ENCODE peak calls at places on chromosomes 11 and 22, in ten cellular contexts. One of them, this sample, is unnamed.

GRCh38 chr11:60910281-60910687 is 3.7 kb upstream of the TMEM109 start:
- DNase-seq in H1: no peak
- DNase-seq in transverse colon: peak
- DNase-seq in sigmoid colon: peak
- DNase-seq in esophagus muscularis mucosa: no peak
- DNase-seq in stomach: peak
- DNase-seq in GM12878: peak
- DNase-seq in K562: no peak
- DNase-seq in suprapubic skin: no peak
- DNase-seq in HepG2: no peak
- DNase-seq in this sample: no peak

GRCh38 chr22:38312261-38312800 is 4.9 kb downstream of the CSNK1E start:
- DNase-seq in H1: no peak
- DNase-seq in transverse colon: no peak
- DNase-seq in sigmoid colon: no peak
- DNase-seq in esophagus muscularis mucosa: no peak
- DNase-seq in stomach: no peak
- DNase-seq in GM12878: no peak
- DNase-seq in K562: no peak
- DNase-seq in suprapubic skin: no peak
- DNase-seq in HepG2: no peak
- DNase-seq in this sample: no peak

GRCh38 chr22:38257170-38257569 is 15.6 kb downstream of the TMEM184B start:
- DNase-seq in H1: no peak
- DNase-seq in transverse colon: no peak
- DNase-seq in sigmoid colon: peak
- DNase-seq in esophagus muscularis mucosa: no peak
- DNase-seq in stomach: no peak
- DNase-seq in GM12878: no peak
- DNase-seq in K562: no peak
- DNase-seq in suprapubic skin: no peak
- DNase-seq in HepG2: no peak
- DNase-seq in this sample: no peak

GRCh38 chr11:65491614-65492386 is 7.0 kb upstream of the MALAT1 start:
- DNase-seq in H1: peak
- DNase-seq in transverse colon: peak
- DNase-seq in sigmoid colon: peak
- DNase-seq in esophagus muscularis mucosa: no peak
- DNase-seq in stomach: peak
- DNase-seq in GM12878: no peak
- DNase-seq in K562: peak
- DNase-seq in suprapubic skin: peak
- DNase-seq in HepG2: no peak
- DNase-seq in this sample: no peak

GRCh38 chr11:10294289-10294953 is 402 bp upstream of the SBF2 start:
- DNase-seq in H1: peak
- DNase-seq in transverse colon: peak
- DNase-seq in sigmoid colon: peak
- DNase-seq in esophagus muscularis mucosa: peak
- DNase-seq in stomach: no peak
- DNase-seq in GM12878: no peak
- DNase-seq in K562: no peak
- DNase-seq in suprapubic skin: peak
- DNase-seq in HepG2: no peak
- DNase-seq in this sample: peak

GRCh38 chr11:131688056-131688693 is 317.8 kb downstream of the NTM start:
- DNase-seq in H1: peak
- DNase-seq in transverse colon: peak
- DNase-seq in sigmoid colon: no peak
- DNase-seq in esophagus muscularis mucosa: no peak
- DNase-seq in stomach: peak
- DNase-seq in GM12878: no peak
- DNase-seq in K562: peak
- DNase-seq in suprapubic skin: no peak
- DNase-seq in HepG2: peak
- DNase-seq in this sample: peak

GRCh38 chr11:15933896-15934625 is 422.3 kb downstream of the SOX6 start:
- DNase-seq in H1: peak
- DNase-seq in transverse colon: no peak
- DNase-seq in sigmoid colon: no peak
- DNase-seq in esophagus muscularis mucosa: no peak
- DNase-seq in stomach: no peak
- DNase-seq in GM12878: no peak
- DNase-seq in K562: no peak
- DNase-seq in suprapubic skin: no peak
- DNase-seq in HepG2: no peak
- DNase-seq in this sample: no peak

GRCh38 chr11:134048028-134048427 is 20.8 kb upstream of the JAM3 start:
- DNase-seq in H1: no peak
- DNase-seq in transverse colon: no peak
- DNase-seq in sigmoid colon: no peak
- DNase-seq in esophagus muscularis mucosa: no peak
- DNase-seq in stomach: no peak
- DNase-seq in GM12878: no peak
- DNase-seq in K562: no peak
- DNase-seq in suprapubic skin: no peak
- DNase-seq in HepG2: no peak
- DNase-seq in this sample: no peak

GRCh38 chr11:68026391-68027105 is 3.9 kb upstream of the NDUFS8 start:
- DNase-seq in H1: no peak
- DNase-seq in transverse colon: no peak
- DNase-seq in sigmoid colon: no peak
- DNase-seq in esophagus muscularis mucosa: no peak
- DNase-seq in stomach: no peak
- DNase-seq in GM12878: no peak
- DNase-seq in K562: no peak
- DNase-seq in suprapubic skin: no peak
- DNase-seq in HepG2: no peak
- DNase-seq in this sample: no peak

GRCh38 chr11:28107331-28107725 is 628 bp downstream of the KIF18A start:
- DNase-seq in H1: no peak
- DNase-seq in transverse colon: no peak
- DNase-seq in sigmoid colon: no peak
- DNase-seq in esophagus muscularis mucosa: no peak
- DNase-seq in stomach: no peak
- DNase-seq in GM12878: peak
- DNase-seq in K562: peak
- DNase-seq in suprapubic skin: no peak
- DNase-seq in HepG2: peak
- DNase-seq in this sample: peak

GRCh38 chr11:75785187-75785586 is 16.6 kb downstream of the DGAT2 start:
- DNase-seq in H1: no peak
- DNase-seq in transverse colon: no peak
- DNase-seq in sigmoid colon: no peak
- DNase-seq in esophagus muscularis mucosa: no peak
- DNase-seq in stomach: no peak
- DNase-seq in GM12878: no peak
- DNase-seq in K562: no peak
- DNase-seq in suprapubic skin: no peak
- DNase-seq in HepG2: no peak
- DNase-seq in this sample: no peak

GRCh38 chr11:134530826-134531225 is 118.8 kb upstream of the B3GAT1 start:
- DNase-seq in H1: peak
- DNase-seq in transverse colon: no peak
- DNase-seq in sigmoid colon: peak
- DNase-seq in esophagus muscularis mucosa: no peak
- DNase-seq in stomach: no peak
- DNase-seq in GM12878: no peak
- DNase-seq in K562: no peak
- DNase-seq in suprapubic skin: peak
- DNase-seq in HepG2: no peak
- DNase-seq in this sample: no peak

DNA sequence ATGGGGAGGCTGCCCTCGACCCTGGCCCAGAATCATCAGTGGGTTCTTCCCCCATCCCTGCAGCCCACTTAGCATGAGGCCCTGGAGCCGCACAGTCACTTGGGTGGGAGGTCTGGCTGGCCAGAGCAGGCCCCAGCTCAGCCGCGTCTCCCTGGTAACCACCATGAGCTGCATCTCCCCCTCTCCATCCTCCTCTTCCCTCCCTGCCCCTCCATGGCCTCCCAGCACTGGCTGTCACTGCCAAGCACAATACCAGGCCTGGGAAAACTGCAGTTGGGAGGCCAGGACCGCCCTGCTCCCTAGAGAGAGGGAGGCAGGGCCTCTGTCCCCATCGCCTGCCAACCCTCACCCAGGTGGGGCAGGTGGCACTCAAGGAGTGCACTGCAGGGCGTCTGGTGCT is 8.0 kb downstream of the CSDC2 start:
- DNase-seq in H1: no peak
- DNase-seq in transverse colon: no peak
- DNase-seq in sigmoid colon: no peak
- DNase-seq in esophagus muscularis mucosa: no peak
- DNase-seq in stomach: no peak
- DNase-seq in GM12878: no peak
- DNase-seq in K562: no peak
- DNase-seq in suprapubic skin: no peak
- DNase-seq in HepG2: no peak
- DNase-seq in this sample: peak
- TF ChIP-seq EP300 in H1: no peak
- TF ChIP-seq EP300 in transverse colon: no peak
- TF ChIP-seq EP300 in sigmoid colon: no peak
- TF ChIP-seq EP300 in esophagus muscularis mucosa: no peak
- TF ChIP-seq EP300 in stomach: no peak
- TF ChIP-seq EP300 in GM12878: no peak
- TF ChIP-seq EP300 in K562: no peak
- TF ChIP-seq EP300 in suprapubic skin: no peak
- TF ChIP-seq EP300 in HepG2: no peak
- TF ChIP-seq EP300 in this sample: no peak

DNA sequence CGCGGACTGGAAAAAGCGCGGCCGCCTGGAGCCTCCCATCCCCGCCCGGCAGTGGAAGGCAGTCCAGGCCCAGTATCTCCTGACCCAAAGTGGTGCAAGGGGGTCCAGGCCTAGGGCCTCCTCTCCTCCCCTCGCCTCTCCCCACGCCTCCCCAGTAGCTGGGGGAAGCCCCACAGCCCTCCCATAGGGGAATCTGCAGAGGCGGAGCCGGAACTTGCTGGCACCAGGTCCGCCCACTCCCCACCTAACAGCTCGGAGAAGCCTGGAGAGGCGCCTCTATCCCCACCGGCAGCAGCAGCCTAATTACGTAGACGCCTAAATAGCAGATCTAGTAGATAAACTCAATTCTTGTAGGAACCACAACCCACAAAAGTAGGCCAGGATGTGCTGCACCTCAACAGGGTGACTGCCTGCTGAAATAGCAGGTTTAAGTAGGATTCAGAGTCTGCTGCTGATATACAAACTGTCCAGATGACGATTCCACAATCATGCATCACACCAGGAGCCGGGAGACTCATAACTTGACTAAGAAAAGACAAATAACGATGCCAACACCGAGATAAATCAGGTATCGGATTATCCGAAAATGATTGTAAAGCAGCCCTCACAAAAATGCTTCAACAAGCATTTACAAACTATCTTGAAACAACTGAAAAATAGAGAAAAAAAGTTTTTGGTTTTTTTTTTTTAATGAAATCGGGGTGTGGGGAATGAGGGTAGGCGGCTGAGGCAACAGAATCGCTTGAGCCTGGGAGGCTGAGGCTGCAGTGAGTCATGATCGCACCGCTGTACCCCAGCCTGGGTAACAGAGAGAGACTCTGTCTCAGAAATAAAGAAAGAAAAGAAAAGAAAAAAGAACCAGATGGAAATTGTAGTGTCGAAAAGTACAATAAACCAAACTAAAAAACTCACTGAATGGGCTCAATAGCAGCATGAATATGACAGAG is 11.4 kb upstream of the BRD1 start:
- DNase-seq in H1: peak
- DNase-seq in transverse colon: peak
- DNase-seq in sigmoid colon: no peak
- DNase-seq in esophagus muscularis mucosa: no peak
- DNase-seq in stomach: no peak
- DNase-seq in GM12878: peak
- DNase-seq in K562: no peak
- DNase-seq in suprapubic skin: no peak
- DNase-seq in HepG2: no peak
- DNase-seq in this sample: no peak
- TF ChIP-seq POLR2AphosphoS5 in H1: no peak
- TF ChIP-seq POLR2AphosphoS5 in transverse colon: no peak
- TF ChIP-seq POLR2AphosphoS5 in sigmoid colon: no peak
- TF ChIP-seq POLR2AphosphoS5 in esophagus muscularis mucosa: no peak
- TF ChIP-seq POLR2AphosphoS5 in stomach: no peak
- TF ChIP-seq POLR2AphosphoS5 in GM12878: no peak
- TF ChIP-seq POLR2AphosphoS5 in K562: no peak
- TF ChIP-seq POLR2AphosphoS5 in suprapubic skin: no peak
- TF ChIP-seq POLR2AphosphoS5 in HepG2: no peak
- TF ChIP-seq POLR2AphosphoS5 in this sample: no peak

GRCh38 chr11:41010361-41011050 is 448.9 kb downstream of the LRRC4C start:
- DNase-seq in H1: no peak
- DNase-seq in transverse colon: no peak
- DNase-seq in sigmoid colon: no peak
- DNase-seq in esophagus muscularis mucosa: no peak
- DNase-seq in stomach: no peak
- DNase-seq in GM12878: no peak
- DNase-seq in K562: no peak
- DNase-seq in suprapubic skin: no peak
- DNase-seq in HepG2: no peak
- DNase-seq in this sample: no peak
- TF ChIP-seq EP300 in H1: no peak
- TF ChIP-seq EP300 in transverse colon: no peak
- TF ChIP-seq EP300 in sigmoid colon: no peak
- TF ChIP-seq EP300 in esophagus muscularis mucosa: no peak
- TF ChIP-seq EP300 in stomach: no peak
- TF ChIP-seq EP300 in GM12878: no peak
- TF ChIP-seq EP300 in K562: no peak
- TF ChIP-seq EP300 in suprapubic skin: no peak
- TF ChIP-seq EP300 in HepG2: no peak
- TF ChIP-seq EP300 in this sample: no peak

GRCh38 chr11:44950625-44951472 is at the start of gene TP53I11:
- DNase-seq in H1: no peak
- DNase-seq in transverse colon: peak
- DNase-seq in sigmoid colon: peak
- DNase-seq in esophagus muscularis mucosa: no peak
- DNase-seq in stomach: peak
- DNase-seq in GM12878: no peak
- DNase-seq in K562: peak
- DNase-seq in suprapubic skin: peak
- DNase-seq in HepG2: no peak
- DNase-seq in this sample: peak
- TF ChIP-seq POLR2AphosphoS5 in H1: no peak
- TF ChIP-seq POLR2AphosphoS5 in transverse colon: peak
- TF ChIP-seq POLR2AphosphoS5 in sigmoid colon: peak
- TF ChIP-seq POLR2AphosphoS5 in esophagus muscularis mucosa: peak
- TF ChIP-seq POLR2AphosphoS5 in stomach: peak
- TF ChIP-seq POLR2AphosphoS5 in GM12878: no peak
- TF ChIP-seq POLR2AphosphoS5 in K562: no peak
- TF ChIP-seq POLR2AphosphoS5 in suprapubic skin: no peak
- TF ChIP-seq POLR2AphosphoS5 in HepG2: no peak
- TF ChIP-seq POLR2AphosphoS5 in this sample: no peak

This sample was measured in SK-N-SH.